ENCODE peak calls at places on chromosome 21, in ten cellular contexts. G, H, F, J, Y, D, I, S, P and E are unnamed samples.

GRCh38 chr21:32256873-32257620 is 21.8 kb downstream of the MIS18A start:
- DNase-seq in G (peak), H (peak), F (peak), J (peak), Y (no peak), D (peak), I (no peak), S (peak), P (peak), E (peak)

GRCh38 chr21:34148826-34149558 is 75.6 kb downstream of the MRPS6 start:
- DNase-seq in G (no peak), H (no peak), F (no peak), J (no peak), Y (no peak), D (no peak), I (no peak), S (no peak), P (no peak), E (no peak)

GRCh38 chr21:16075594-16076282 is 346.0 kb downstream of the USP25 start:
- DNase-seq in G (no peak), H (no peak), F (no peak), J (no peak), Y (no peak), D (no peak), I (no peak), S (no peak), P (no peak), E (no peak)

GRCh38 chr21:14900611-14901010 is 164.2 kb downstream of the NRIP1 start:
- DNase-seq in G (no peak), H (peak), F (no peak), J (no peak), Y (no peak), D (peak), I (no peak), S (no peak), P (no peak), E (no peak)

GRCh38 chr21:41636636-41637625 is 129.0 kb upstream of the TMPRSS2 start:
- DNase-seq in G (peak), H (no peak), F (no peak), J (no peak), Y (no peak), D (no peak), I (no peak), S (no peak), P (no peak), E (no peak)

GRCh38 chr21:28776251-28776650 is 216.4 kb downstream of the LTN1 start:
- DNase-seq in G (no peak), H (no peak), F (no peak), J (no peak), Y (no peak), D (peak), I (no peak), S (no peak), P (no peak), E (peak)

GRCh38 chr21:35086357-35086756 is 37.3 kb upstream of the RUNX1 start:
- DNase-seq in G (no peak), H (peak), F (no peak), J (no peak), Y (no peak), D (peak), I (no peak), S (no peak), P (no peak), E (no peak)

GRCh38 chr21:42463861-42464515 is 32.0 kb downstream of the RSPH1 start:
- DNase-seq in G (peak), H (peak), F (peak), J (peak), Y (no peak), D (peak), I (no peak), S (no peak), P (no peak), E (no peak)

GRCh38 chr21:40165212-40165611 is 298.0 kb downstream of the PCP4 start:
- DNase-seq in G (no peak), H (no peak), F (no peak), J (no peak), Y (no peak), D (no peak), I (no peak), S (no peak), P (peak), E (no peak)

GRCh38 chr21:34812510-34813265 is 143.9 kb downstream of the CLIC6 start:
- DNase-seq in G (no peak), H (peak), F (no peak), J (no peak), Y (no peak), D (peak), I (no peak), S (no peak), P (no peak), E (peak)

GRCh38 chr21:38993561-38993960 is 187.8 kb downstream of the ETS2 start:
- DNase-seq in G (peak), H (peak), F (peak), J (no peak), Y (no peak), D (peak), I (no peak), S (peak), P (no peak), E (peak)

GRCh38 chr21:33069994-33070811 is at the start of gene OLIG1:
- DNase-seq in G (no peak), H (peak), F (peak), J (peak), Y (peak), D (peak), I (peak), S (no peak), P (peak), E (no peak)

GRCh38 chr21:15210235-15210678 is 145.5 kb upstream of the NRIP1 start:
- DNase-seq in G (no peak), H (peak), F (peak), J (no peak), Y (peak), D (peak), I (peak), S (no peak), P (peak), E (no peak)

GRCh38 chr21:42225042-42225441 is 6.1 kb downstream of the ABCG1 start:
- DNase-seq in G (no peak), H (no peak), F (no peak), J (no peak), Y (no peak), D (no peak), I (no peak), S (no peak), P (no peak), E (no peak)

GRCh38 chr21:41926068-41926806 is 27.6 kb downstream of the C2CD2 start:
- DNase-seq in G (no peak), H (peak), F (no peak), J (peak), Y (no peak), D (peak), I (no peak), S (no peak), P (no peak), E (no peak)

GRCh38 chr21:22263890-22264289 is 1265.7 kb downstream of the NCAM2 start:
- DNase-seq in G (no peak), H (no peak), F (no peak), J (no peak), Y (no peak), D (no peak), I (no peak), S (no peak), P (no peak), E (no peak)

GRCh38 chr21:39593522-39593921 is 19.2 kb upstream of the B3GALT5 start:
- DNase-seq in G (no peak), H (no peak), F (no peak), J (no peak), Y (no peak), D (no peak), I (no peak), S (no peak), P (no peak), E (no peak)

GRCh38 chr21:25850126-25850831 is 115.5 kb downstream of the GABPA start:
- DNase-seq in G (no peak), H (no peak), F (no peak), J (no peak), Y (no peak), D (peak), I (no peak), S (no peak), P (no peak), E (no peak)

GRCh38 chr21:41956926-41957729 is 3.3 kb upstream of the C2CD2 start:
- DNase-seq in G (no peak), H (peak), F (no peak), J (no peak), Y (no peak), D (peak), I (no peak), S (no peak), P (no peak), E (peak)

GRCh38 chr21:39724944-39725343 is 20.0 kb upstream of the IGSF5 start:
- DNase-seq in G (no peak), H (no peak), F (no peak), J (no peak), Y (no peak), D (no peak), I (no peak), S (no peak), P (no peak), E (no peak)

GRCh38 chr21:25862596-25862995 is 127.8 kb downstream of the GABPA start:
- DNase-seq in G (no peak), H (peak), F (no peak), J (peak), Y (no peak), D (peak), I (no peak), S (no peak), P (no peak), E (no peak)

GRCh38 chr21:38759286-38759872 is 46.4 kb upstream of the ETS2 start:
- DNase-seq in G (no peak), H (no peak), F (no peak), J (no peak), Y (no peak), D (no peak), I (no peak), S (no peak), P (no peak), E (no peak)

GRCh38 chr21:38824124-38824822 is 18.5 kb downstream of the ETS2 start:
- DNase-seq in G (no peak), H (peak), F (no peak), J (no peak), Y (no peak), D (peak), I (peak), S (peak), P (no peak), E (no peak)

GRCh38 chr21:33273044-33273443 is 6.9 kb downstream of the IL10RB start:
- DNase-seq in G (no peak), H (no peak), F (no peak), J (no peak), Y (no peak), D (no peak), I (no peak), S (no peak), P (no peak), E (no peak)

GRCh38 chr21:37357691-37358090 is 8.9 kb upstream of the DYRK1A start:
- DNase-seq in G (no peak), H (no peak), F (no peak), J (no peak), Y (no peak), D (no peak), I (no peak), S (no peak), P (no peak), E (no peak)

GRCh38 chr21:37907076-37907475 is 9.2 kb downstream of the KCNJ6 start:
- DNase-seq in G (no peak), H (no peak), F (no peak), J (no peak), Y (no peak), D (no peak), I (no peak), S (no peak), P (no peak), E (no peak)

GRCh38 chr21:16211339-16212303 is 481.8 kb downstream of the USP25 start:
- DNase-seq in G (no peak), H (peak), F (no peak), J (no peak), Y (no peak), D (peak), I (no peak), S (no peak), P (no peak), E (no peak)

GRCh38 chr21:24011087-24011486 is 1596.2 kb downstream of the MRPL39 start:
- DNase-seq in G (no peak), H (no peak), F (no peak), J (no peak), Y (no peak), D (no peak), I (no peak), S (no peak), P (no peak), E (no peak)

GRCh38 chr21:41932576-41933258 is 21.1 kb downstream of the C2CD2 start:
- DNase-seq in G (no peak), H (peak), F (no peak), J (no peak), Y (no peak), D (peak), I (no peak), S (no peak), P (peak), E (no peak)

GRCh38 chr21:29148535-29148934 is 18.1 kb downstream of the MAP3K7CL start:
- DNase-seq in G (no peak), H (no peak), F (no peak), J (peak), Y (no peak), D (peak), I (no peak), S (no peak), P (no peak), E (peak)

GRCh38 chr21:39525129-39525528 is 73.4 kb downstream of the SH3BGR start:
- DNase-seq in G (no peak), H (no peak), F (no peak), J (no peak), Y (no peak), D (no peak), I (no peak), S (no peak), P (peak), E (no peak)

GRCh38 chr21:16742116-16742515 is 770.7 kb upstream of the CXADR start:
- DNase-seq in G (no peak), H (no peak), F (no peak), J (no peak), Y (no peak), D (no peak), I (no peak), S (no peak), P (peak), E (no peak)

GRCh38 chr21:37532868-37533780 is 166.6 kb downstream of the DYRK1A start:
- DNase-seq in G (peak), H (peak), F (peak), J (peak), Y (no peak), D (peak), I (peak), S (no peak), P (no peak), E (no peak)

GRCh38 chr21:45482899-45483821 is 59.1 kb downstream of the SLC19A1 start:
- DNase-seq in G (no peak), H (no peak), F (no peak), J (no peak), Y (no peak), D (no peak), I (peak), S (no peak), P (no peak), E (no peak)
- H3K4me3 ChIP-seq in G (no peak), H (no peak), F (no peak), J (no peak), Y (no peak), D (no peak), I (peak), S (no peak), P (no peak), E (no peak)

GRCh38 chr21:18384771-18385170 is 18.8 kb downstream of the TMPRSS15 start:
- DNase-seq in G (no peak), H (no peak), F (no peak), J (peak), Y (no peak), D (peak), I (no peak), S (no peak), P (no peak), E (no peak)
- TF ChIP-seq CTCF in G (no peak), H (peak), F (peak), J (peak), Y (peak), D (peak), I (peak), S (peak), P (peak), E (peak)

DNA sequence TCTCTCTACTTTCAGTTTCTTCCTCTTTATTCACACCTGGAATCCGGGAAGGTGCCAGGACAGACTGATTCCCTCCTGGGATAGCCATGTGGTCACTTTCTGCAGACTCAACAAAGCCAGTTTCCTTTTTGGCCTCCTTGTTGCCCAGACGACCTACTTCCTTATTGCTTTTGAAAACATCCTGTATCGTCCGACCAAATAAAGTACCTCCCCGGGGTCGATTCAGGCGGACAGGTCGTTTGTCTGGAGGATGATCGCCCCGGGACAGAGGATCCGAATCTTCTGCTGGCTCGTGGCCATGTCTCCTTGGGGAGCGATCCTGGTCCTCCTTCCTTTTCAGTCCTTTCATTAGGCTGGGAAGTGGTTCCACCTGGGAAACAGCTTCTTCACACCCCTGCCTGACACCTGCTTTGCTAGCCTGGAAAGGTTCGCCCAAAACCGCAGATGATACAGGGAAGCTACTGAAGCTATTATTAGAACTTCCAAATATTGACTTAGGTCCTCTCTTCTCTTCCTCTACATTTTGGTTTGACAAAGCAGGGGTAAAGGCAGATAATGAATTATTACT is 1.2 kb downstream of the MCM3AP start:
- DNase-seq in G (no peak), H (no peak), F (no peak), J (no peak), Y (peak), D (no peak), I (no peak), S (no peak), P (no peak), E (no peak)
- H3K4me3 ChIP-seq in G (no peak), H (peak), F (peak), J (no peak), Y (peak), D (no peak), I (peak), S (peak), P (peak), E (no peak)

GRCh38 chr21:44952116-44952928 is 12.5 kb downstream of the SLX9 start:
- DNase-seq in G (peak), H (no peak), F (peak), J (no peak), Y (no peak), D (no peak), I (peak), S (no peak), P (peak), E (no peak)
- TF ChIP-seq CTCF in G (peak), H (no peak), F (no peak), J (no peak), Y (no peak), D (no peak), I (no peak), S (no peak), P (no peak), E (no peak)

GRCh38 chr21:27586986-27587385 is 620.1 kb upstream of the ADAMTS5 start:
- DNase-seq in G (no peak), H (no peak), F (no peak), J (no peak), Y (no peak), D (no peak), I (no peak), S (no peak), P (no peak), E (no peak)
- H3K4me3 ChIP-seq in G (no peak), H (no peak), F (no peak), J (no peak), Y (no peak), D (no peak), I (no peak), S (no peak), P (no peak), E (peak)

DNA sequence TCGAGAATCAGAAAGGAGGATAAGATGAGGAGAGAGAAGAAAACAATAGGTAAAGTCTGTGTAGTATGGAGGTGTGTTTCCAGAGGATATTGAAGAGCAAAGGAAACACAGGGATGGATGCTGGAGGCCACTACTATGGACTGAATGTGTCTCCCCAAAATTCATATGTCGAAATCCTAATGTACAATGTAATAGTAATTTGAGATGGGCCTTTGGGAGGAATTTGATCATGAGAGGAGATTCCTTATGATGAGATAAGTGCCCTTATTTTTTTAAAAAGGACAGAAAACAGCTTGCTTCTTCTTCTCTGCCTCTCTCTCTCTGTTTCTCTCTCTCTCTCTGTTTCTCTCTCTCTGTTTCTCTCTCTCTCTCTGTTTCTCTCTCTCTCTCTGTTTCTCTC is 602.2 kb upstream of the ADAMTS5 start:
- DNase-seq in G (no peak), H (no peak), F (no peak), J (no peak), Y (no peak), D (peak), I (no peak), S (no peak), P (no peak), E (no peak)
- TF ChIP-seq CTCF in G (no peak), H (no peak), F (no peak), J (no peak), Y (no peak), D (no peak), I (no peak), S (no peak), P (no peak), E (no peak)